ENCODE peak calls at places on chromosomes 6 and 20, in ten cellular contexts. S is HTR-8/SVneo; N is stimulated activated CD4-positive, alpha-beta T cell treated with anti-CD3 and anti-CD28 coated beads, Interleukin-1b, Interleukin-23, amount 100 ng/mL, for 24 hours; J is iPS-NIHi11; R is mammary epithelial cell; Y is tibial nerve; W is T-helper 1 cell; M is NCI-H69; C is HFFc6; Q is occipital lobe. I is an unnamed sample.

GRCh38 chr6:56911847-56912246 is 43.1 kb upstream of the BEND6 start:
- DNase-seq in N (no peak), R (peak; percentile 49), S (peak; percentile 33), M (no peak), C (peak; percentile 70), W (no peak), J (no peak), Q (no peak), Y (no peak), I (peak; percentile 48)

GRCh38 chr20:52601295-52601971 is 370.7 kb upstream of the TSHZ2 start:
- DNase-seq in Y (peak; percentile 59), J (no peak), R (no peak), N (no peak), S (no peak), C (no peak), M (no peak), Q (no peak), W (no peak), I (no peak)

GRCh38 chr20:35511814-35512420 is 17.5 kb downstream of the C20orf173 start:
- DNase-seq in J (peak; percentile 49), W (no peak), S (peak; percentile 56), C (peak; percentile 42), R (peak; percentile 15), N (no peak), Q (no peak), M (peak; percentile 37), Y (peak; percentile 19), I (peak; percentile 36)

GRCh38 chr6:141151710-141152417 is 980.9 kb upstream of the GJE1 start:
- DNase-seq in S (no peak), R (no peak), J (no peak), C (no peak), Q (no peak), Y (no peak), M (no peak), N (no peak), W (no peak), I (no peak)

GRCh38 chr6:108004861-108005260 is 46.9 kb upstream of the SEC63 start:
- DNase-seq in J (no peak), S (no peak), R (no peak), N (no peak), Y (no peak), C (no peak), M (no peak), Q (no peak), W (no peak), I (no peak)

GRCh38 chr6:4965506-4966389 is 38.1 kb downstream of the RPP40 start:
- DNase-seq in W (no peak), R (no peak), J (no peak), N (no peak), C (no peak), M (no peak), S (no peak), Q (no peak), Y (no peak), I (no peak)

GRCh38 chr20:36808317-36809257 is 35.0 kb upstream of the DSN1 start:
- DNase-seq in N (peak; percentile 56), W (peak; percentile 53), C (peak; percentile 85), M (peak; percentile 40), S (peak; percentile 87), Q (no peak), J (peak; percentile 86), R (peak; percentile 64), Y (peak; percentile 70), I (peak; percentile 77)

GRCh38 chr6:159989882-159990480 is 21.1 kb downstream of the IGF2R start:
- DNase-seq in Y (no peak), W (no peak), R (peak; percentile 57), N (no peak), Q (no peak), J (no peak), S (no peak), M (peak; percentile 13), C (peak; percentile 46), I (no peak)

GRCh38 chr6:169141706-169142705 is 111.6 kb downstream of the THBS2 start:
- DNase-seq in Y (no peak), M (no peak), S (no peak), N (no peak), C (no peak), Q (no peak), J (no peak), W (no peak), R (no peak), I (peak; percentile 66)

GRCh38 chr6:134267917-134268361 is 50.0 kb downstream of the SGK1 start:
- DNase-seq in S (no peak), Y (no peak), Q (peak; percentile 15), J (peak; percentile 58), R (no peak), M (peak; percentile 7), C (no peak), N (no peak), W (no peak), I (no peak)

GRCh38 chr20:23200914-23201313 is 114.8 kb upstream of the CD93 start:
- DNase-seq in C (no peak), R (peak; percentile 45), M (peak; percentile 78), W (no peak), N (no peak), J (peak; percentile 72), Q (no peak), S (peak; percentile 41), Y (no peak), I (no peak)

GRCh38 chr6:44216677-44217331 is at the start of gene MYMX:
- DNase-seq in J (peak; percentile 37), S (no peak), Y (no peak), M (peak; percentile 75), Q (no peak), R (no peak), W (no peak), N (no peak), C (no peak), I (peak; percentile 2)

GRCh38 chr6:83096791-83097190 is 29.3 kb downstream of the DOP1A start:
- DNase-seq in Q (no peak), S (no peak), M (no peak), W (no peak), C (peak; percentile 18), R (peak; percentile 8), N (no peak), Y (no peak), J (no peak), I (peak; percentile 5)

I was measured in AG08396.